ENCODE peak calls at places on chromosomes 4 and X, in seven cellular contexts. H, E, P, D, Y, S and T are unnamed samples.

GRCh38 chr4:121738780-121739547 is 26.0 kb downstream of the SMIM43 start:
- DNase-seq in H (no peak), E (peak), P (no peak), D (no peak), Y (no peak), S (peak), T (no peak)

GRCh38 chr4:123546123-123546654 is 149.6 kb downstream of the SPRY1 start:
- DNase-seq in H (no peak), E (no peak), P (no peak), D (no peak), Y (no peak), S (no peak), T (no peak)

GRCh38 chr4:55791666-55792065 is 27.9 kb upstream of the EXOC1L start:
- DNase-seq in H (no peak), E (no peak), P (peak), D (no peak), Y (no peak), S (no peak), T (no peak)

GRCh38 chr4:137310593-137311490 is 221.5 kb downstream of the PCDH18 start:
- DNase-seq in H (no peak), E (peak), P (peak), D (no peak), Y (peak), S (peak), T (peak)

GRCh38 chr4:152696764-152697250 is 17.0 kb upstream of the TMEM154 start:
- DNase-seq in H (peak), E (peak), P (peak), D (no peak), Y (no peak), S (peak), T (no peak)

GRCh38 chrX:82081027-82081426 is 879.1 kb downstream of the SH3BGRL start:
- DNase-seq in H (no peak), E (no peak), P (no peak), D (no peak), Y (no peak), S (no peak), T (no peak)

GRCh38 chr4:4398430-4398829 is 11.5 kb downstream of the NSG1 start:
- DNase-seq in H (no peak), E (no peak), P (no peak), D (no peak), Y (no peak), S (no peak), T (no peak)

GRCh38 chr4:169153451-169153850 is 117.3 kb downstream of the SH3RF1 start:
- DNase-seq in H (no peak), E (no peak), P (no peak), D (no peak), Y (no peak), S (no peak), T (no peak)

GRCh38 chrX:40945366-40945713 is 139.9 kb upstream of the USP9X start:
- DNase-seq in H (no peak), E (peak), P (peak), D (no peak), Y (no peak), S (peak), T (peak)

GRCh38 chr4:6252051-6252450 is 17.6 kb upstream of the WFS1 start:
- DNase-seq in H (no peak), E (no peak), P (no peak), D (no peak), Y (no peak), S (no peak), T (no peak)

GRCh38 chr4:31234494-31234893 is 514.3 kb downstream of the PCDH7 start:
- DNase-seq in H (no peak), E (no peak), P (no peak), D (no peak), Y (no peak), S (no peak), T (no peak)

GRCh38 chr4:52824603-52825310 is 37.4 kb upstream of the RASL11B start:
- DNase-seq in H (no peak), E (peak), P (no peak), D (no peak), Y (peak), S (peak), T (peak)

GRCh38 chr4:108333353-108333920 is 164.7 kb upstream of the LEF1 start:
- DNase-seq in H (no peak), E (no peak), P (no peak), D (no peak), Y (no peak), S (no peak), T (no peak)

GRCh38 chrX:116379854-116380253 is 56.6 kb upstream of the SLC6A14 start:
- DNase-seq in H (no peak), E (peak), P (no peak), D (no peak), Y (peak), S (peak), T (no peak)

GRCh38 chrX:31038585-31039326 is 33.1 kb downstream of the FTHL17 start:
- DNase-seq in H (no peak), E (peak), P (peak), D (no peak), Y (peak), S (peak), T (peak)

GRCh38 chrX:115968436-115969252 is 201.9 kb upstream of the AGTR2 start:
- DNase-seq in H (peak), E (no peak), P (peak), D (peak), Y (no peak), S (peak), T (no peak)

GRCh38 chr4:140884431-140885058 is 128.4 kb upstream of the TBC1D9 start:
- DNase-seq in H (no peak), E (peak), P (peak), D (no peak), Y (peak), S (peak), T (peak)

GRCh38 chr4:26860922-26861433 is 337 bp downstream of the STIM2 start:
- DNase-seq in H (peak), E (peak), P (no peak), D (peak), Y (no peak), S (no peak), T (peak)

GRCh38 chr4:55086561-55086960 is 38.8 kb downstream of the KDR start:
- DNase-seq in H (no peak), E (no peak), P (no peak), D (peak), Y (no peak), S (no peak), T (no peak)

GRCh38 chr4:145061325-145061920 is 36.6 kb downstream of the ANAPC10 start:
- DNase-seq in H (no peak), E (peak), P (peak), D (no peak), Y (peak), S (peak), T (peak)

GRCh38 chr4:46254788-46255187 is 130.9 kb upstream of the GABRG1 start:
- DNase-seq in H (no peak), E (peak), P (peak), D (no peak), Y (no peak), S (no peak), T (no peak)

GRCh38 chrX:138925330-138925729 is 213.8 kb upstream of the FGF13 start:
- DNase-seq in H (no peak), E (peak), P (peak), D (no peak), Y (peak), S (peak), T (peak)

GRCh38 chr4:40722576-40723161 is 27.1 kb upstream of the NSUN7 start:
- DNase-seq in H (no peak), E (no peak), P (no peak), D (no peak), Y (no peak), S (no peak), T (no peak)

GRCh38 chr4:124275-125081 is at the start of gene ZNF718:
- DNase-seq in H (peak), E (peak), P (no peak), D (peak), Y (peak), S (peak), T (peak)

GRCh38 chrX:131704136-131704695 is 160.3 kb downstream of the OR13H1 start:
- DNase-seq in H (no peak), E (peak), P (peak), D (no peak), Y (peak), S (peak), T (peak)